ENCODE peak calls at places on chromosomes 1 and 21, in four cellular contexts. P, T, L and E are unnamed samples.

GRCh38 chr1:167678838-167679237 is 42.9 kb upstream of the MPZL1 start:
- DNase-seq in P (no peak), T (no peak), L (no peak), E (no peak)

GRCh38 chr1:78831731-78832360 is 174.7 kb downstream of the ADGRL4 start:
- DNase-seq in P (no peak), T (no peak), L (no peak), E (no peak)

GRCh38 chr1:181150273-181150672 is 61.8 kb downstream of the IER5 start:
- DNase-seq in P (no peak), T (no peak), L (no peak), E (no peak)

GRCh38 chr1:93888900-93889299 is 9.9 kb upstream of the DNTTIP2 start:
- DNase-seq in P (no peak), T (no peak), L (no peak), E (no peak)

GRCh38 chr21:19236209-19236608 is 832.6 kb upstream of the TMPRSS15 start:
- DNase-seq in P (no peak), T (no peak), L (no peak), E (no peak)

GRCh38 chr1:43018091-43018490 is 59.4 kb upstream of the SLC2A1 start:
- DNase-seq in P (no peak), T (no peak), L (no peak), E (no peak)

GRCh38 chr1:231690072-231690471 is 63.5 kb downstream of the DISC1 start:
- DNase-seq in P (no peak), T (no peak), L (no peak), E (peak; percentile 15)

GRCh38 chr21:37710555-37711293 is 205.5 kb downstream of the KCNJ6 start:
- DNase-seq in P (no peak), T (no peak), L (no peak), E (peak; percentile 4)

GRCh38 chr1:86068841-86069756 is 87.5 kb downstream of the COL24A1 start:
- DNase-seq in P (no peak), T (no peak), L (no peak), E (no peak)
- TF ChIP-seq TARDBP in P (no peak), T (no peak), L (no peak), E (no peak)

GRCh38 chr1:116667577-116668105 is at the start of gene IGSF3:
- DNase-seq in P (peak; percentile 88), T (no peak), L (peak; percentile 97), E (no peak)
- TF ChIP-seq TARDBP in P (no peak), T (no peak), L (no peak), E (no peak)

DNA sequence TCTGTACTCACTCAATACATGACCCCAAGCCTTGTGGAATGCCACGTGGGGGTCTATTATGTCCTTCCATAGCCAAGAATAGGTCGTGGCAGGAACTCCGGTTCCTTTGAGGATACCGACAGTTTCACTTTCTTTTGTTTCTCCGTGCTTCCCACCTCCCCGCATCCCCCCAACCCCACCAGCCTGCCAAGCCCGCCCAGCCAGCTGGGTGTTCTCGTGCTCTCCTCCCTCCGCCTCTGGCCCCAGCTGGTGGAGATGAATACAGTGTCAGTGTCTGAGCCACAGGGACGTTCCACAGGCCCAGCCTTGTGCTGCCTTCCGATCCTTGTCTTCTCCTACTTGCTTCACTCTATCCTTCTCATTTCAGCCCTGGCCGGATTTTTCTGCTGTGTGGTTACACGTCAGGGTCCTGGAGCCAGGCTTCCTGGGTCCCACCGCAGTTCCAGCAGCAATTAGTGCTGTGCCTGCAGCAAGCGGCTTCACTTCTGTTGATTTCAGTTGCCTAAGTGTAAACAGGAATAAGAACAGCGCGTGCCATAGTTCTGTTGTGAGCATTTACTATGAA is 4.1 kb upstream of the AGTRAP start:
- DNase-seq in P (no peak), T (no peak), L (peak; percentile 57), E (peak; percentile 13)
- TF ChIP-seq TARDBP in P (no peak), T (no peak), L (no peak), E (no peak)

DNA sequence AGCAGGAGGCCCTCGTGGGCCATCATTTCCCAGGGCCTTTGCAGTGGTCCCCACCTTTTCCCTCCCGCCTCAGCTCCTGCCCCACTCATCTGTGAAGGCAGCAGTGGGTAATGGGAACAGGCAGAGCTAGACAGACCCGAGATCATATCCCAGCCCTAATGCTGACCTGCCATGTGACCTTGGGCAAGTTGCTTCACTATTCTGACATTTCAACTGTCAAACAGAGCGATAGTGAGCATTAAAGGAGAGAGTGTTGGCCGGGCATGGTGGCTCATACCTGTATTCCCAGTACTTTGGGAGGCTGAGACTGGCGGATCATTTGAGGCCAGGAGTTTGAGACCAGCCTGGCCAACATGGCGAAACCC is 51.7 kb downstream of the RPS6KA1 start:
- DNase-seq in P (no peak), T (no peak), L (no peak), E (peak; percentile 16)
- TF ChIP-seq TARDBP in P (no peak), T (no peak), L (no peak), E (no peak)

GRCh38 chr1:64553285-64553684 is 83.4 kb downstream of the CACHD1 start:
- DNase-seq in P (no peak), T (no peak), L (no peak), E (peak; percentile 5)
- TF ChIP-seq TARDBP in P (no peak), T (no peak), L (no peak), E (no peak)

GRCh38 chr1:154418062-154418897 is 13.1 kb downstream of the IL6R start:
- DNase-seq in P (no peak), T (no peak), L (no peak), E (peak; percentile 99)

GRCh38 chr1:154420172-154420571 is 15.0 kb downstream of the IL6R start:
- DNase-seq in P (no peak), T (no peak), L (no peak), E (peak; percentile 73)

GRCh38 chr1:154418898-154419619 is 13.9 kb downstream of the IL6R start:
- DNase-seq in P (no peak), T (no peak), L (no peak), E (no peak)

GRCh38 chr1:154420961-154421924 is 16.1 kb downstream of the IL6R start:
- DNase-seq in P (no peak), T (no peak), L (no peak), E (no peak)

GRCh38 chr1:154419620-154420020 is 14.5 kb downstream of the IL6R start:
- DNase-seq in P (no peak), T (no peak), L (no peak), E (peak; percentile 83)
- TF ChIP-seq TARDBP in P (no peak), T (no peak), L (no peak), E (peak; percentile 81)